ENCODE peak calls at places on chromosomes 12 and 14, in seven cellular contexts. One of them, this sample, is unnamed.
A peak's percentile ranks its signal among the peaks of the same experiment; 100 is the strongest.

GRCh38 chr14:104001003-104001402 is 58.7 kb upstream of the RD3L start:
- DNase-seq in A549: no peak
- DNase-seq in Peyer's patch: no peak
- DNase-seq in stomach: no peak
- DNase-seq in transverse colon: no peak
- DNase-seq in adrenal gland: no peak
- DNase-seq in suprapubic skin: no peak
- DNase-seq in this sample: no peak

GRCh38 chr14:65239143-65239672 is 136.9 kb upstream of the MAX start:
- DNase-seq in suprapubic skin: no peak
- DNase-seq in Peyer's patch: peak; percentile 85
- DNase-seq in transverse colon: peak; percentile 59
- DNase-seq in stomach: no peak
- DNase-seq in A549: no peak
- DNase-seq in adrenal gland: no peak
- DNase-seq in this sample: no peak

GRCh38 chr14:104940526-104941150 is 16.0 kb downstream of the PLD4 start:
- DNase-seq in suprapubic skin: peak; percentile 22
- DNase-seq in stomach: no peak
- DNase-seq in A549: no peak
- DNase-seq in transverse colon: no peak
- DNase-seq in Peyer's patch: no peak
- DNase-seq in adrenal gland: no peak
- DNase-seq in this sample: peak; percentile 43

GRCh38 chr12:80627773-80628172 is 79.7 kb upstream of the MYF6 start:
- DNase-seq in A549: no peak
- DNase-seq in Peyer's patch: no peak
- DNase-seq in stomach: no peak
- DNase-seq in suprapubic skin: no peak
- DNase-seq in adrenal gland: no peak
- DNase-seq in transverse colon: no peak
- DNase-seq in this sample: no peak

GRCh38 chr12:24416423-24417109 is 467.1 kb upstream of the SOX5 start:
- DNase-seq in suprapubic skin: no peak
- DNase-seq in adrenal gland: no peak
- DNase-seq in A549: no peak
- DNase-seq in Peyer's patch: no peak
- DNase-seq in stomach: no peak
- DNase-seq in transverse colon: no peak
- DNase-seq in this sample: no peak

GRCh38 chr12:52394836-52395405 is 9.5 kb upstream of the KRT84 start:
- DNase-seq in adrenal gland: no peak
- DNase-seq in A549: no peak
- DNase-seq in suprapubic skin: no peak
- DNase-seq in stomach: no peak
- DNase-seq in transverse colon: no peak
- DNase-seq in Peyer's patch: no peak
- DNase-seq in this sample: no peak

GRCh38 chr12:10701226-10701681 is 21.9 kb downstream of the YBX3 start:
- DNase-seq in adrenal gland: no peak
- DNase-seq in transverse colon: no peak
- DNase-seq in A549: no peak
- DNase-seq in Peyer's patch: no peak
- DNase-seq in stomach: no peak
- DNase-seq in suprapubic skin: no peak
- DNase-seq in this sample: no peak

GRCh38 chr12:97572220-97572619 is 109.6 kb downstream of the RMST start:
- DNase-seq in adrenal gland: no peak
- DNase-seq in transverse colon: no peak
- DNase-seq in Peyer's patch: no peak
- DNase-seq in stomach: no peak
- DNase-seq in suprapubic skin: no peak
- DNase-seq in A549: no peak
- DNase-seq in this sample: no peak

GRCh38 chr12:95304673-95305198 is 87.1 kb downstream of the VEZT start:
- DNase-seq in transverse colon: no peak
- DNase-seq in suprapubic skin: no peak
- DNase-seq in Peyer's patch: no peak
- DNase-seq in stomach: no peak
- DNase-seq in A549: no peak
- DNase-seq in adrenal gland: no peak
- DNase-seq in this sample: no peak

GRCh38 chr14:94018308-94018707 is 7.8 kb upstream of the OTUB2 start:
- DNase-seq in suprapubic skin: no peak
- DNase-seq in adrenal gland: no peak
- DNase-seq in stomach: no peak
- DNase-seq in Peyer's patch: no peak
- DNase-seq in transverse colon: no peak
- DNase-seq in A549: no peak
- DNase-seq in this sample: no peak

GRCh38 chr14:65753061-65753460 is 340.5 kb downstream of the FUT8 start:
- DNase-seq in A549: no peak
- DNase-seq in suprapubic skin: no peak
- DNase-seq in transverse colon: peak; percentile 67
- DNase-seq in stomach: no peak
- DNase-seq in adrenal gland: no peak
- DNase-seq in Peyer's patch: peak; percentile 78
- DNase-seq in this sample: no peak

GRCh38 chr12:75712223-75712622 is 200.8 kb upstream of the KRR1 start:
- DNase-seq in stomach: no peak
- DNase-seq in transverse colon: no peak
- DNase-seq in Peyer's patch: no peak
- DNase-seq in adrenal gland: no peak
- DNase-seq in suprapubic skin: no peak
- DNase-seq in A549: no peak
- DNase-seq in this sample: no peak

GRCh38 chr12:50059440-50060119 is 2.2 kb downstream of the ASIC1 start:
- DNase-seq in adrenal gland: no peak
- DNase-seq in suprapubic skin: no peak
- DNase-seq in A549: no peak
- DNase-seq in stomach: no peak
- DNase-seq in Peyer's patch: no peak
- DNase-seq in transverse colon: no peak
- DNase-seq in this sample: peak; percentile 41

GRCh38 chr14:61357118-61357517 is 35.7 kb downstream of the PRKCH start:
- DNase-seq in Peyer's patch: no peak
- DNase-seq in A549: no peak
- DNase-seq in stomach: no peak
- DNase-seq in transverse colon: no peak
- DNase-seq in adrenal gland: no peak
- DNase-seq in suprapubic skin: no peak
- DNase-seq in this sample: no peak

GRCh38 chr14:81523616-81524015 is 10.0 kb downstream of the SEL1L start:
- DNase-seq in adrenal gland: no peak
- DNase-seq in Peyer's patch: no peak
- DNase-seq in suprapubic skin: no peak
- DNase-seq in A549: no peak
- DNase-seq in transverse colon: no peak
- DNase-seq in stomach: no peak
- DNase-seq in this sample: no peak

GRCh38 chr12:50061946-50062725 is 4.7 kb downstream of the ASIC1 start:
- DNase-seq in A549: no peak
- DNase-seq in adrenal gland: no peak
- DNase-seq in stomach: no peak
- DNase-seq in Peyer's patch: no peak
- DNase-seq in suprapubic skin: no peak
- DNase-seq in transverse colon: no peak
- DNase-seq in this sample: no peak

GRCh38 chr14:69741055-69741454 is 25.9 kb upstream of the SRSF5 start:
- DNase-seq in stomach: no peak
- DNase-seq in transverse colon: no peak
- DNase-seq in adrenal gland: no peak
- DNase-seq in A549: no peak
- DNase-seq in suprapubic skin: no peak
- DNase-seq in Peyer's patch: no peak
- DNase-seq in this sample: no peak

GRCh38 chr12:132211811-132212210 is 67.6 kb downstream of the NOC4L start:
- DNase-seq in adrenal gland: no peak
- DNase-seq in stomach: no peak
- DNase-seq in suprapubic skin: no peak
- DNase-seq in transverse colon: no peak
- DNase-seq in A549: no peak
- DNase-seq in Peyer's patch: no peak
- DNase-seq in this sample: no peak

GRCh38 chr12:127555071-127555470 is 711.9 kb upstream of the TMEM132C start:
- DNase-seq in Peyer's patch: no peak
- DNase-seq in transverse colon: no peak
- DNase-seq in stomach: no peak
- DNase-seq in adrenal gland: no peak
- DNase-seq in A549: no peak
- DNase-seq in suprapubic skin: no peak
- DNase-seq in this sample: no peak

GRCh38 chr12:127546721-127547505 is 720.1 kb upstream of the TMEM132C start:
- DNase-seq in adrenal gland: no peak
- DNase-seq in Peyer's patch: no peak
- DNase-seq in suprapubic skin: no peak
- DNase-seq in transverse colon: no peak
- DNase-seq in A549: no peak
- DNase-seq in stomach: no peak
- DNase-seq in this sample: no peak

GRCh38 chr12:127552838-127553237 is 714.1 kb upstream of the TMEM132C start:
- DNase-seq in suprapubic skin: no peak
- DNase-seq in transverse colon: no peak
- DNase-seq in stomach: no peak
- DNase-seq in adrenal gland: no peak
- DNase-seq in Peyer's patch: no peak
- DNase-seq in A549: no peak
- DNase-seq in this sample: no peak

GRCh38 chr12:127548123-127548553 is 718.8 kb upstream of the TMEM132C start:
- DNase-seq in suprapubic skin: no peak
- DNase-seq in Peyer's patch: no peak
- DNase-seq in A549: no peak
- DNase-seq in adrenal gland: no peak
- DNase-seq in transverse colon: no peak
- DNase-seq in stomach: no peak
- DNase-seq in this sample: no peak

GRCh38 chr12:127550271-127550670 is 716.7 kb upstream of the TMEM132C start:
- DNase-seq in suprapubic skin: no peak
- DNase-seq in A549: no peak
- DNase-seq in stomach: no peak
- DNase-seq in transverse colon: no peak
- DNase-seq in adrenal gland: no peak
- DNase-seq in Peyer's patch: no peak
- DNase-seq in this sample: no peak
- H3K27ac ChIP-seq in suprapubic skin: no peak overlapping the region
- H3K27ac ChIP-seq in A549: no peak overlapping the region
- H3K27ac ChIP-seq in stomach: no peak overlapping the region
- H3K27ac ChIP-seq in transverse colon: no peak overlapping the region
- H3K27ac ChIP-seq in adrenal gland: no peak overlapping the region
- H3K27ac ChIP-seq in Peyer's patch: no peak overlapping the region
- H3K27ac ChIP-seq in this sample: peak overlapping the region; percentile 4

DNA sequence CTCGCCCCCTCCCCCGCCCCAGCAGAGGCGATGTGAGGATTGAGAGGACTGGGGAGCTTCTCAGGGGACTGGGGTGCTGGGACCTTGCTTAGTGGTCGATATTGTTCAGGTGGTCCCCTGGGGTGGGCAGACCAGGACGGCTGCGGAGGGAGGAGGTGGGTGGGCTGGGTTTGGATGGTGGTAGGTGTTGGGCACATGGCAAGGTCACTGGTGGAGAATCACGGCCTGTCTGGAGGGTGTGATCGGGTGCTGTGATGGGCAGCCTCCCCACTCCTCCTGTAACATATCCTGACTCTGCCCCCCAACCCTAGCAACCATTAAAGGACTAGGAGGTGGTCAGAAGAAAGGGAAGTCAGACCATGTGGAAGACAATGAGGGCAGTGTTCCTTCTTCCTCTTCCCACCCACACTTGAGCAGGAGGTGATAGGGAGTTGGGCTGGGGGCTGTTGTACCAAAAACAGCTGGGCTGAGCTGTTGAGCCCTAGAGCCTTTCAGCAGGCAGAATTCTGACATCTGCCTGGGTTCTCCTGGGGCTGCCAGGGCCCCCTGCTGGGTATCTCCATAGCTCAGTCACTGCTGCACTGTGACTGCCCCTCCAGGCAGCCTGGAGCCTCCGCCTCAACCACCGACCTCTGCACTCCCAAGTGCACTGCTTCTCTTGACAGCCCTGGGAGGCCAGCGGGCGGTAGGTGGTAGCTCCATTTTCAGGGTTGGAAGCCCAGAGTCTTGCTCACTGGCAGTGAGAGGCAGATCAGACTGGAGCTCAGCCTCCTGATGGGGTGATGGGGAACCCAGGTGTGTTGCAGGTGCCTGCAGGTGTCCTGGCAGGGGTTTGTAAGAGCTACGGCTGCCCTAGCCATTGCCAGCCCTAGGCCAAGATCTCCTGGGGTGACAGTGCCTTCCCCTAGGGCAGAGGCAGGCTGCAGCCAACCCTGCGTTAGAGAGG is 15.3 kb downstream of the VASH1 start:
- DNase-seq in A549: no peak
- DNase-seq in Peyer's patch: peak; percentile 41
- DNase-seq in transverse colon: no peak
- DNase-seq in suprapubic skin: no peak
- DNase-seq in adrenal gland: no peak
- DNase-seq in stomach: no peak
- DNase-seq in this sample: peak; percentile 60
- TF ChIP-seq CTCF in A549: no peak
- TF ChIP-seq CTCF in Peyer's patch: no peak
- TF ChIP-seq CTCF in transverse colon: no peak
- TF ChIP-seq CTCF in suprapubic skin: no peak
- TF ChIP-seq CTCF in adrenal gland: no peak
- TF ChIP-seq CTCF in stomach: no peak
- TF ChIP-seq CTCF in this sample: no peak

DNA sequence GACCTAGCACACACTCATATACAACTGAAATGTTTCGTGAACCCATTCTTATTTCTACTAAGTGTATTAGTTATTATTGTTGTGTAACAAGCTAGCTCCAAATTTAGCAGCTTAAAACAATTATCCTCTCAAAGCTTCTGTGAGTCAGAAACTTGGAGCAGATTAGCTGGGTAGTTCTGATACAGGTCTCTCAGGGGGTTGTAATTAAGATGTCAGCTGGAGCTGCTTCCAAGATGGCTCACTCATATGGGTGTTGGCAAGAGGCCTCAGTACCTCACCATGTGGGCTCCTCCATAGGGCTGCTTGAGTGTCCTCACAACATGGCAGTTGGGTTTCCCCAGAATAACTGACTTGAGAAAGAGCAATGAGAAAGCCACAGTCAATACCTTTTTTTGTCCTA is 9.8 kb downstream of the GPR135 start:
- DNase-seq in stomach: no peak
- DNase-seq in Peyer's patch: no peak
- DNase-seq in A549: no peak
- DNase-seq in suprapubic skin: no peak
- DNase-seq in adrenal gland: no peak
- DNase-seq in transverse colon: no peak
- DNase-seq in this sample: no peak
- H3K27ac ChIP-seq in stomach: no peak overlapping the region
- H3K27ac ChIP-seq in Peyer's patch: no peak overlapping the region
- H3K27ac ChIP-seq in A549: no peak overlapping the region
- H3K27ac ChIP-seq in suprapubic skin: no peak overlapping the region
- H3K27ac ChIP-seq in adrenal gland: no peak overlapping the region
- H3K27ac ChIP-seq in transverse colon: no peak overlapping the region
- H3K27ac ChIP-seq in this sample: no peak overlapping the region

DNA sequence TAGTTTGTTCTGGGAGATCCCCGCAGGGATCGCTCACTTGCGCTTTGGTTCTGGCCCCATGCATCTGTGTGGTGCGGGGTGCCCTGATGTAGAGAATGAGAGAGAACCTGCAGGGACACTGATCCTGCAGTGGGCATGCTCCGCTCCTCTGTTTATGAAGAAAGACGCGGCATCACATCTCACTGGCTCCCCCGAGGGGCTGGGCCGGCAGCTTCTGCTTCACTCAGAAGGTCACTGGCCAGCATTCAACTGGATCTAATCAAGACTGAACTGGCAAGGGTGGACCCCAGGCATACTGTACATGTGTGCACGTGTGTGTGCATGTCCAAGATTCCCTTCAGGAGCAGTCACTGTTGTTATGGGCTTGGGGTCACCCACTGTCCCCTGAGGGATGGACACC is 164.2 kb downstream of the CALM1 start:
- DNase-seq in suprapubic skin: no peak
- DNase-seq in stomach: no peak
- DNase-seq in transverse colon: no peak
- DNase-seq in A549: no peak
- DNase-seq in adrenal gland: no peak
- DNase-seq in Peyer's patch: no peak
- DNase-seq in this sample: no peak
- TF ChIP-seq CTCF in suprapubic skin: no peak
- TF ChIP-seq CTCF in stomach: no peak
- TF ChIP-seq CTCF in transverse colon: no peak
- TF ChIP-seq CTCF in A549: no peak
- TF ChIP-seq CTCF in adrenal gland: no peak
- TF ChIP-seq CTCF in Peyer's patch: no peak
- TF ChIP-seq CTCF in this sample: no peak

This sample was measured in RWPE2.